ENCODE peak calls at places on chromosomes 7 and 10, in eight cellular contexts. One of them, this sample, is unnamed.
A peak's percentile ranks its signal among the peaks of the same experiment; 100 is the strongest.

GRCh38 chr10:37704566-37704965 is 152.8 kb downstream of the ZNF248 start:
- DNase-seq in endothelial cell of umbilical vein: no peak
- DNase-seq in fibroblast of lung: no peak
- DNase-seq in neural progenitor cell: no peak
- DNase-seq in hepatocyte: no peak
- DNase-seq in GM23338: no peak
- DNase-seq in HCT116: no peak
- DNase-seq in PC-3: no peak
- DNase-seq in this sample: no peak

GRCh38 chr10:88881922-88882645 is 2.0 kb downstream of the STAMBPL1 start:
- DNase-seq in endothelial cell of umbilical vein: peak; percentile 64
- DNase-seq in fibroblast of lung: no peak
- DNase-seq in neural progenitor cell: no peak
- DNase-seq in hepatocyte: no peak
- DNase-seq in GM23338: no peak
- DNase-seq in HCT116: no peak
- DNase-seq in PC-3: no peak
- DNase-seq in this sample: no peak

GRCh38 chr7:22874904-22875303 is 52.3 kb upstream of the TOMM7 start:
- DNase-seq in endothelial cell of umbilical vein: no peak
- DNase-seq in fibroblast of lung: no peak
- DNase-seq in neural progenitor cell: no peak
- DNase-seq in hepatocyte: no peak
- DNase-seq in GM23338: no peak
- DNase-seq in HCT116: no peak
- DNase-seq in PC-3: no peak
- DNase-seq in this sample: no peak

GRCh38 chr10:103736763-103737162 is 118.6 kb downstream of the SH3PXD2A start:
- DNase-seq in endothelial cell of umbilical vein: peak; percentile 30
- DNase-seq in fibroblast of lung: peak; percentile 31
- DNase-seq in neural progenitor cell: peak; percentile 84
- DNase-seq in hepatocyte: no peak
- DNase-seq in GM23338: peak; percentile 95
- DNase-seq in HCT116: peak; percentile 77
- DNase-seq in PC-3: peak; percentile 46
- DNase-seq in this sample: peak; percentile 77

GRCh38 chr7:70040971-70041766 is 442.9 kb downstream of the AUTS2 start:
- DNase-seq in endothelial cell of umbilical vein: no peak
- DNase-seq in fibroblast of lung: peak; percentile 33
- DNase-seq in neural progenitor cell: peak; percentile 31
- DNase-seq in hepatocyte: peak; percentile 36
- DNase-seq in GM23338: peak; percentile 49
- DNase-seq in HCT116: no peak
- DNase-seq in PC-3: no peak
- DNase-seq in this sample: no peak

GRCh38 chr10:18918545-18918944 is 130.1 kb upstream of the MALRD1 start:
- DNase-seq in endothelial cell of umbilical vein: no peak
- DNase-seq in fibroblast of lung: peak; percentile 98
- DNase-seq in neural progenitor cell: no peak
- DNase-seq in hepatocyte: peak; percentile 8
- DNase-seq in GM23338: no peak
- DNase-seq in HCT116: no peak
- DNase-seq in PC-3: peak; percentile 55
- DNase-seq in this sample: peak; percentile 41

GRCh38 chr10:86345296-86346168 is 21.1 kb downstream of the GRID1 start:
- DNase-seq in endothelial cell of umbilical vein: no peak
- DNase-seq in fibroblast of lung: peak; percentile 7
- DNase-seq in neural progenitor cell: peak; percentile 50
- DNase-seq in hepatocyte: no peak
- DNase-seq in GM23338: no peak
- DNase-seq in HCT116: peak; percentile 51
- DNase-seq in PC-3: peak; percentile 39
- DNase-seq in this sample: peak; percentile 13

GRCh38 chr10:75461672-75462649 is 30.5 kb downstream of the LRMDA start:
- DNase-seq in endothelial cell of umbilical vein: no peak
- DNase-seq in fibroblast of lung: no peak
- DNase-seq in neural progenitor cell: no peak
- DNase-seq in hepatocyte: no peak
- DNase-seq in GM23338: peak; percentile 41
- DNase-seq in HCT116: no peak
- DNase-seq in PC-3: no peak
- DNase-seq in this sample: no peak

GRCh38 chr10:29688230-29688634 is 53.5 kb upstream of the SVIL start:
- DNase-seq in endothelial cell of umbilical vein: peak; percentile 47
- DNase-seq in fibroblast of lung: peak; percentile 24
- DNase-seq in neural progenitor cell: peak; percentile 57
- DNase-seq in hepatocyte: no peak
- DNase-seq in GM23338: peak; percentile 85
- DNase-seq in HCT116: peak; percentile 32
- DNase-seq in PC-3: no peak
- DNase-seq in this sample: no peak

GRCh38 chr10:28291881-28292297 is 11.0 kb downstream of the MPP7 start:
- DNase-seq in endothelial cell of umbilical vein: no peak
- DNase-seq in fibroblast of lung: peak; percentile 96
- DNase-seq in neural progenitor cell: no peak
- DNase-seq in hepatocyte: peak; percentile 39
- DNase-seq in GM23338: no peak
- DNase-seq in HCT116: peak; percentile 71
- DNase-seq in PC-3: peak; percentile 79
- DNase-seq in this sample: peak; percentile 90

GRCh38 chr10:44258019-44258418 is 126.9 kb downstream of the CXCL12 start:
- DNase-seq in endothelial cell of umbilical vein: no peak
- DNase-seq in fibroblast of lung: no peak
- DNase-seq in neural progenitor cell: no peak
- DNase-seq in hepatocyte: no peak
- DNase-seq in GM23338: no peak
- DNase-seq in HCT116: no peak
- DNase-seq in PC-3: no peak
- DNase-seq in this sample: no peak

GRCh38 chr7:84999450-84999849 is 187.4 kb downstream of the SEMA3D start:
- DNase-seq in endothelial cell of umbilical vein: no peak
- DNase-seq in fibroblast of lung: no peak
- DNase-seq in neural progenitor cell: no peak
- DNase-seq in hepatocyte: no peak
- DNase-seq in GM23338: no peak
- DNase-seq in HCT116: no peak
- DNase-seq in PC-3: no peak
- DNase-seq in this sample: no peak

GRCh38 chr7:150904342-150904909 is 52.1 kb downstream of the AOC1 start:
- DNase-seq in endothelial cell of umbilical vein: peak; percentile 21
- DNase-seq in fibroblast of lung: no peak
- DNase-seq in neural progenitor cell: no peak
- DNase-seq in hepatocyte: no peak
- DNase-seq in GM23338: no peak
- DNase-seq in HCT116: no peak
- DNase-seq in PC-3: no peak
- DNase-seq in this sample: no peak

GRCh38 chr10:101238732-101239105 is 9.5 kb upstream of the LBX1 start:
- DNase-seq in endothelial cell of umbilical vein: no peak
- DNase-seq in fibroblast of lung: no peak
- DNase-seq in neural progenitor cell: peak; percentile 81
- DNase-seq in hepatocyte: no peak
- DNase-seq in GM23338: peak; percentile 63
- DNase-seq in HCT116: peak; percentile 18
- DNase-seq in PC-3: peak; percentile 38
- DNase-seq in this sample: no peak
- TF ChIP-seq EZH2 in endothelial cell of umbilical vein: no peak
- TF ChIP-seq EZH2 in fibroblast of lung: no peak
- TF ChIP-seq EZH2 in neural progenitor cell: peak; percentile 34
- TF ChIP-seq EZH2 in hepatocyte: no peak
- TF ChIP-seq EZH2 in GM23338: peak; percentile 68
- TF ChIP-seq EZH2 in HCT116: no peak
- TF ChIP-seq EZH2 in PC-3: no peak
- TF ChIP-seq EZH2 in this sample: no peak

GRCh38 chr7:24417526-24418120 is 133.6 kb downstream of the NPY start:
- DNase-seq in endothelial cell of umbilical vein: no peak
- DNase-seq in fibroblast of lung: no peak
- DNase-seq in neural progenitor cell: no peak
- DNase-seq in hepatocyte: no peak
- DNase-seq in GM23338: no peak
- DNase-seq in HCT116: no peak
- DNase-seq in PC-3: no peak
- DNase-seq in this sample: no peak
- TF ChIP-seq EZH2 in endothelial cell of umbilical vein: no peak
- TF ChIP-seq EZH2 in fibroblast of lung: no peak
- TF ChIP-seq EZH2 in neural progenitor cell: no peak
- TF ChIP-seq EZH2 in hepatocyte: no peak
- TF ChIP-seq EZH2 in GM23338: no peak
- TF ChIP-seq EZH2 in HCT116: no peak
- TF ChIP-seq EZH2 in PC-3: no peak
- TF ChIP-seq EZH2 in this sample: no peak

DNA sequence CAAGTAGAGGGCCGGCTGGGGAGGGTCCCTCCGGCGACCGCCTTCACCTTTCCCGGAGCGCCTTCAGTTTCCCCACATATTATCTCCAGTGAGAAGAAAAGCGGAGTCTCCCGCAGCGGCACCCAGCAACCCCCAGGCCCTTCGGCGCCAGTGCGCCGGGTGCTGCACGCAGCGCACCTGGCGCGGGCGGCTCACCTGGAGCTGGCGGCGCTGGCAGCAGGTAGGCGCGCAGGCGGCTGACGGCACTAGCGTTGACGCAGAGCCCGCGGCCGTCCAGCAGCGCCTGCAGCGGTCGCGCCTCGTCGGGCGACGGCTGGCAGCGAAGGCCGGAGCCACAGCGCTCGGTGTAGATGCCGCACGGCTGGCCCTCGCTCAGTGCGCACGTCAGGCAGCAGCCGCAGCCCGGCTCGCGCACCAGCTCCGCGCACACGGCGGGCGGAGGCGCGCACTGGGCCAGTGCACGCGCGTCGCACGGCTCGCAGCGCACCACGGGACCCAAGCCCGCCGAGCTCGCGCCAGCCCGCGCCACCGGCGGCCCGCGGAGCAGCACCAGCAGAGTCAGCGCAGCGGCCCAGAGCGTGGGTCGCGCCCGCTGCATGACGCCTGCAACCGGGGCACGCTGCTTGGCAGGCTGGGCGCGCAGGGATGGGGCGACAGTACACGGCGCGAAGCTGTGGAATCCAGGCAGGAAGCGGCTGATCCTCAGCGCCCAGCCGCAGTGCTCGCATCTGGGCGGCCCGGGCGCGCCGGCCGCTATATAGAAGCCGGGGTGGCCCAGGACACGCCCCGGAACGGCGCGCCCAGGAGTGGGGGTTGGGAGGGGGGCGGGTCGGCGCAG is at the start of gene IGFBP3:
- DNase-seq in endothelial cell of umbilical vein: peak; percentile 54
- DNase-seq in fibroblast of lung: peak; percentile 78
- DNase-seq in neural progenitor cell: peak; percentile 93
- DNase-seq in hepatocyte: peak; percentile 84
- DNase-seq in GM23338: peak; percentile 85
- DNase-seq in HCT116: no peak
- DNase-seq in PC-3: peak; percentile 76
- DNase-seq in this sample: peak; percentile 74
- TF ChIP-seq EZH2 in endothelial cell of umbilical vein: peak; percentile 70
- TF ChIP-seq EZH2 in fibroblast of lung: peak; percentile 11
- TF ChIP-seq EZH2 in neural progenitor cell: peak; percentile 68
- TF ChIP-seq EZH2 in hepatocyte: no peak
- TF ChIP-seq EZH2 in GM23338: no peak
- TF ChIP-seq EZH2 in HCT116: no peak
- TF ChIP-seq EZH2 in PC-3: no peak
- TF ChIP-seq EZH2 in this sample: no peak

DNA sequence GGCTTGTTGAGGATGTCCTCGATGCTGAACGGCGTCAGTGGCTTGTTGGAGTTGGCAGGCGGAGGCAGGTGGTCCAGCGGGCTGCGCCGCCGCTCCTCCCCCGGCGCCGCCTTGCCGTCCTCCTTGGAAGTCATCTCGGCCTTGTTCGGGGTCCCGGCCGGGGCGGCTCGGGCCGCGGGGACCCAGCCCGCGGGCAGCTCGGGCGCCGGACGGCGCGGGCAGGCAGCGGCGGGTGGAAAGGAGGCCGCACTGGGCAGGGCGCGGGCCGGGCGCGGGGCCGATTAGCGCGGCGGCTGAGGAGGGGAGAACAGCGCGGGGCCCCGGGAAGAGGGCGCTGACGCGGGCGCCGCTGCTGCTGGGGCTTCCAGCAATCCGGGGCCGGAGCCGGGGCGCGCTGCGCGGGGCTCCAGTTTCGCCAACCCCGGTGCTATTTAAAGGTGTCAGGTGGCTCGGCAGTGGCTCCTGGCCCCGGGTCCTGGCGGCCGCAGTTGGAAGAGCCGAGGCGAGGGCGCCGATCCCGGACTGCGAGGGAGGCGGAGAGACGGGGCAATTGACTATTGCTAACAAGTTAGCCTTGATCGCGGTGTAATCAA is 485 bp downstream of the LBX1 start:
- DNase-seq in endothelial cell of umbilical vein: no peak
- DNase-seq in fibroblast of lung: no peak
- DNase-seq in neural progenitor cell: peak; percentile 72
- DNase-seq in hepatocyte: no peak
- DNase-seq in GM23338: peak; percentile 71
- DNase-seq in HCT116: no peak
- DNase-seq in PC-3: no peak
- DNase-seq in this sample: no peak
- TF ChIP-seq EZH2 in endothelial cell of umbilical vein: peak; percentile 92
- TF ChIP-seq EZH2 in fibroblast of lung: no peak
- TF ChIP-seq EZH2 in neural progenitor cell: no peak
- TF ChIP-seq EZH2 in hepatocyte: no peak
- TF ChIP-seq EZH2 in GM23338: peak; percentile 55
- TF ChIP-seq EZH2 in HCT116: no peak
- TF ChIP-seq EZH2 in PC-3: no peak
- TF ChIP-seq EZH2 in this sample: peak; percentile 20

GRCh38 chr10:21203473-21204107 is 306.5 kb upstream of the NEBL start:
- DNase-seq in endothelial cell of umbilical vein: no peak
- DNase-seq in fibroblast of lung: no peak
- DNase-seq in neural progenitor cell: no peak
- DNase-seq in hepatocyte: no peak
- DNase-seq in GM23338: no peak
- DNase-seq in HCT116: no peak
- DNase-seq in PC-3: no peak
- DNase-seq in this sample: no peak
- TF ChIP-seq EZH2 in endothelial cell of umbilical vein: no peak
- TF ChIP-seq EZH2 in fibroblast of lung: no peak
- TF ChIP-seq EZH2 in neural progenitor cell: no peak
- TF ChIP-seq EZH2 in hepatocyte: no peak
- TF ChIP-seq EZH2 in GM23338: no peak
- TF ChIP-seq EZH2 in HCT116: no peak
- TF ChIP-seq EZH2 in PC-3: no peak
- TF ChIP-seq EZH2 in this sample: no peak

GRCh38 chr10:46555713-46556514 is 544 bp downstream of the GPRIN2 start:
- DNase-seq in endothelial cell of umbilical vein: no peak
- DNase-seq in fibroblast of lung: no peak
- DNase-seq in neural progenitor cell: peak; percentile 82
- DNase-seq in hepatocyte: peak; percentile 73
- DNase-seq in GM23338: peak; percentile 94
- DNase-seq in HCT116: no peak
- DNase-seq in PC-3: no peak
- DNase-seq in this sample: no peak
- TF ChIP-seq EZH2 in endothelial cell of umbilical vein: peak; percentile 82
- TF ChIP-seq EZH2 in fibroblast of lung: peak; percentile 99
- TF ChIP-seq EZH2 in neural progenitor cell: no peak
- TF ChIP-seq EZH2 in hepatocyte: no peak
- TF ChIP-seq EZH2 in GM23338: peak; percentile 55
- TF ChIP-seq EZH2 in HCT116: no peak
- TF ChIP-seq EZH2 in PC-3: no peak
- TF ChIP-seq EZH2 in this sample: peak; percentile 61

GRCh38 chr10:22438714-22439113 is 93.4 kb downstream of the SPAG6 start:
- DNase-seq in endothelial cell of umbilical vein: no peak
- DNase-seq in fibroblast of lung: no peak
- DNase-seq in neural progenitor cell: no peak
- DNase-seq in hepatocyte: no peak
- DNase-seq in GM23338: no peak
- DNase-seq in HCT116: no peak
- DNase-seq in PC-3: no peak
- DNase-seq in this sample: no peak
- TF ChIP-seq EZH2 in endothelial cell of umbilical vein: no peak
- TF ChIP-seq EZH2 in fibroblast of lung: no peak
- TF ChIP-seq EZH2 in neural progenitor cell: no peak
- TF ChIP-seq EZH2 in hepatocyte: no peak
- TF ChIP-seq EZH2 in GM23338: no peak
- TF ChIP-seq EZH2 in HCT116: no peak
- TF ChIP-seq EZH2 in PC-3: no peak
- TF ChIP-seq EZH2 in this sample: no peak

GRCh38 chr10:99528867-99529285 is 3.9 kb upstream of the NKX2-3 start:
- DNase-seq in endothelial cell of umbilical vein: peak; percentile 49
- DNase-seq in fibroblast of lung: no peak
- DNase-seq in neural progenitor cell: no peak
- DNase-seq in hepatocyte: no peak
- DNase-seq in GM23338: no peak
- DNase-seq in HCT116: no peak
- DNase-seq in PC-3: no peak
- DNase-seq in this sample: no peak
- TF ChIP-seq EZH2 in endothelial cell of umbilical vein: no peak
- TF ChIP-seq EZH2 in fibroblast of lung: no peak
- TF ChIP-seq EZH2 in neural progenitor cell: no peak
- TF ChIP-seq EZH2 in hepatocyte: no peak
- TF ChIP-seq EZH2 in GM23338: peak; percentile 69
- TF ChIP-seq EZH2 in HCT116: no peak
- TF ChIP-seq EZH2 in PC-3: no peak
- TF ChIP-seq EZH2 in this sample: peak; percentile 68

This sample was measured in mammary epithelial cell.